ENCODE peak calls at places on chromosomes 6 and 20, in four cellular contexts. One of them, this sample, is unnamed.

GRCh38 chr6:136483906-136484305 is 66.3 kb downstream of the MAP7 start:
- DNase-seq in gastrocnemius medialis: no peak
- DNase-seq in HCT116: no peak
- DNase-seq in right cardiac atrium: no peak
- DNase-seq in this sample: no peak

GRCh38 chr20:12305555-12305954 is 387.9 kb downstream of the BTBD3 start:
- DNase-seq in right cardiac atrium: no peak
- DNase-seq in HCT116: no peak
- DNase-seq in gastrocnemius medialis: no peak
- DNase-seq in this sample: no peak

GRCh38 chr6:150541587-150541986 is 58.1 kb upstream of the PLEKHG1 start:
- DNase-seq in gastrocnemius medialis: no peak
- DNase-seq in right cardiac atrium: no peak
- DNase-seq in HCT116: no peak
- DNase-seq in this sample: no peak

GRCh38 chr6:82006027-82006738 is 241.4 kb downstream of the IBTK start:
- DNase-seq in gastrocnemius medialis: no peak
- DNase-seq in HCT116: no peak
- DNase-seq in right cardiac atrium: no peak
- DNase-seq in this sample: peak; percentile 61

GRCh38 chr20:24782801-24783630 is 166.1 kb upstream of the CST7 start:
- DNase-seq in gastrocnemius medialis: no peak
- DNase-seq in HCT116: no peak
- DNase-seq in right cardiac atrium: no peak
- DNase-seq in this sample: no peak

GRCh38 chr20:13231031-13231752 is 10.1 kb downstream of the ISM1 start:
- DNase-seq in right cardiac atrium: no peak
- DNase-seq in gastrocnemius medialis: no peak
- DNase-seq in HCT116: no peak
- DNase-seq in this sample: no peak

GRCh38 chr6:31079656-31080261 is 32.6 kb downstream of the C6orf15 start:
- DNase-seq in HCT116: peak; percentile 38
- DNase-seq in gastrocnemius medialis: peak; percentile 44
- DNase-seq in right cardiac atrium: peak; percentile 35
- DNase-seq in this sample: peak; percentile 82

GRCh38 chr20:39474829-39475228 is 512.7 kb downstream of the DHX35 start:
- DNase-seq in gastrocnemius medialis: no peak
- DNase-seq in HCT116: no peak
- DNase-seq in right cardiac atrium: no peak
- DNase-seq in this sample: no peak

GRCh38 chr20:54657268-54657826 is 182.0 kb downstream of the DOK5 start:
- DNase-seq in gastrocnemius medialis: no peak
- DNase-seq in HCT116: no peak
- DNase-seq in right cardiac atrium: no peak
- DNase-seq in this sample: no peak

GRCh38 chr20:13469262-13469661 is 169.5 kb downstream of the TASP1 start:
- DNase-seq in right cardiac atrium: no peak
- DNase-seq in HCT116: no peak
- DNase-seq in gastrocnemius medialis: no peak
- DNase-seq in this sample: no peak

GRCh38 chr6:69865126-69865525 is 1.2 kb upstream of the COL19A1 start:
- DNase-seq in gastrocnemius medialis: no peak
- DNase-seq in right cardiac atrium: no peak
- DNase-seq in HCT116: no peak
- DNase-seq in this sample: no peak

GRCh38 chr20:21027569-21027968 is 78.6 kb downstream of the LINC00237 start:
- DNase-seq in right cardiac atrium: no peak
- DNase-seq in HCT116: peak; percentile 54
- DNase-seq in gastrocnemius medialis: no peak
- DNase-seq in this sample: no peak

GRCh38 chr20:23541330-23541729 is 27.0 kb downstream of the CST9L start:
- DNase-seq in gastrocnemius medialis: no peak
- DNase-seq in HCT116: no peak
- DNase-seq in right cardiac atrium: no peak
- DNase-seq in this sample: no peak

GRCh38 chr20:4937422-4938319 is 63.6 kb downstream of the SLC23A2 start:
- DNase-seq in HCT116: no peak
- DNase-seq in right cardiac atrium: no peak
- DNase-seq in gastrocnemius medialis: no peak
- DNase-seq in this sample: no peak

GRCh38 chr6:43806041-43806757 is 36.2 kb downstream of the VEGFA start:
- DNase-seq in gastrocnemius medialis: no peak
- DNase-seq in HCT116: no peak
- DNase-seq in right cardiac atrium: no peak
- DNase-seq in this sample: no peak

GRCh38 chr6:106143582-106144139 is 57.5 kb downstream of the PRDM1 start:
- DNase-seq in gastrocnemius medialis: no peak
- DNase-seq in HCT116: no peak
- DNase-seq in right cardiac atrium: no peak
- DNase-seq in this sample: no peak

GRCh38 chr6:142395768-142396231 is 94.0 kb downstream of the ADGRG6 start:
- DNase-seq in right cardiac atrium: no peak
- DNase-seq in HCT116: no peak
- DNase-seq in gastrocnemius medialis: no peak
- DNase-seq in this sample: no peak

GRCh38 chr6:158854214-158855101 is 35.3 kb upstream of the EZR start:
- DNase-seq in HCT116: no peak
- DNase-seq in gastrocnemius medialis: no peak
- DNase-seq in right cardiac atrium: no peak
- DNase-seq in this sample: no peak

GRCh38 chr6:158853872-158854213 is 34.7 kb upstream of the EZR start:
- DNase-seq in gastrocnemius medialis: no peak
- DNase-seq in HCT116: no peak
- DNase-seq in right cardiac atrium: no peak
- DNase-seq in this sample: no peak

GRCh38 chr6:158852312-158853071 is 33.3 kb upstream of the EZR start:
- DNase-seq in gastrocnemius medialis: no peak
- DNase-seq in right cardiac atrium: no peak
- DNase-seq in HCT116: no peak
- DNase-seq in this sample: no peak

GRCh38 chr6:158850807-158851115 is 31.6 kb upstream of the EZR start:
- DNase-seq in HCT116: no peak
- DNase-seq in gastrocnemius medialis: no peak
- DNase-seq in right cardiac atrium: no peak
- DNase-seq in this sample: no peak

DNA sequence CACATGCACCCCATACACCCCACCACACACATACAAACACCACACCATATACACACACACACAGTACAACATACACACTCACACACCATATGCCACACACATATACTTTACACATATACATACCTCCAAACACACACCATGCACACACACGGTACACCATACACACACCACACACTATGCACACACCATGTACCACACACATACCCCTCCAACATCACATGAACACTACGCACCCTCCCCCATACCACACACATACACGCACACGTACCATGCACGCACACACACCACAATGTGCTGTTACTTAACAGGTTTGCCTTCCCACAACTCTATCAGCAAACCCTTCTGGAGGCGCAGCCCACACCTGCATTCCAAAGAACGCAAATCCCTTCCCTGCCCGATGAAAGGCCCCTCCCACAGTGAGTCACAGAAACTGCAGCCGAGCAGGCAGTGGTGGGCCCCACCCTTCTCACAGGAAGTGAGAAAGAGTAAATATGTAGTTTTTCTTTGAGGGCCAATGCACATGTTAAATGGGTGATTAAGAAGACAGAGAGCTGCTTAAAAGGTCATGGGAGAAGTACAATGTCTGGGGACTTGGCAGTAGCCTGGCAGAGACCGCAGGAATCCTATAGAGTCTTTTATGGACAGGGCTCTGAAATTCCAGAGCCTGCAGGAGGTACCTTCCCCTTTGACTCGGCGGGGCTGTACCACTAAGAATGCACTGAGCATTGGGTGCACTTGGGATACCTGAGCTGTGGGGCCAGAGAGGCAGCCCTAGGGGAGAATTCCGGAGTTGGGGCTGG is 34.1 kb upstream of the EZR start:
- DNase-seq in HCT116: peak; percentile 97
- DNase-seq in gastrocnemius medialis: no peak
- DNase-seq in right cardiac atrium: peak; percentile 68
- DNase-seq in this sample: peak; percentile 63
- H3K4me1 ChIP-seq in HCT116: peaks cover 100% of the 10 kb centered on the region
- H3K4me1 ChIP-seq in gastrocnemius medialis: no peaks in the 10 kb centered on the region
- H3K4me1 ChIP-seq in right cardiac atrium: peaks cover 5% of the 10 kb centered on the region
- H3K4me1 ChIP-seq in this sample: no peaks in the 10 kb centered on the region

GRCh38 chr6:33901822-33902816 is 98.3 kb upstream of the MLN start:
- DNase-seq in gastrocnemius medialis: no peak
- DNase-seq in HCT116: no peak
- DNase-seq in right cardiac atrium: no peak
- DNase-seq in this sample: no peak
- H3K4me1 ChIP-seq in gastrocnemius medialis: no peaks in the 10 kb centered on the region
- H3K4me1 ChIP-seq in HCT116: no peaks in the 10 kb centered on the region
- H3K4me1 ChIP-seq in right cardiac atrium: no peaks in the 10 kb centered on the region
- H3K4me1 ChIP-seq in this sample: no peaks in the 10 kb centered on the region

GRCh38 chr20:11056414-11056813 is 382.6 kb upstream of the JAG1 start:
- DNase-seq in HCT116: no peak
- DNase-seq in right cardiac atrium: no peak
- DNase-seq in gastrocnemius medialis: no peak
- DNase-seq in this sample: no peak

GRCh38 chr20:11054266-11055025 is 380.6 kb upstream of the JAG1 start:
- DNase-seq in HCT116: no peak
- DNase-seq in gastrocnemius medialis: no peak
- DNase-seq in right cardiac atrium: no peak
- DNase-seq in this sample: no peak

GRCh38 chr20:11060423-11061205 is 386.8 kb upstream of the JAG1 start:
- DNase-seq in gastrocnemius medialis: no peak
- DNase-seq in right cardiac atrium: no peak
- DNase-seq in HCT116: no peak
- DNase-seq in this sample: no peak

GRCh38 chr20:11059659-11060058 is 385.9 kb upstream of the JAG1 start:
- DNase-seq in gastrocnemius medialis: no peak
- DNase-seq in HCT116: no peak
- DNase-seq in right cardiac atrium: no peak
- DNase-seq in this sample: no peak

DNA sequence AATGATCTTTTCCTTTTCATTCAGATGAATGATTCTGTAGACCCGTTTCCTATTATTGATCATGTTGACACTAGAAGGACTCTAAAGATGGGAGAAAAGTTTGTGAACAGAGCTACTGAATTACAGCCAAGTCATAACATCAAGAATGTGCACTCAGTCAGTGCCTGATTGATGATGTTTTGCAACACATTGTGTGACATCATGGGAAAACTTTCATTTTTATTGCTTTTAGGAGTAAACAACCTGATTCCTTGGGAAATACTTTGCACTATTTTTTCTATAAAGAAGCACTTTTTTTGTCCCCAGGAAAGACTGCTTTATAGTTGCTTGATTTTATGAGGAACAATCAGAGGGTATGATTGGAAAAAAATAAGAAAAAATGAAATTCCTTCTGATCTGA is 383.8 kb upstream of the JAG1 start:
- DNase-seq in right cardiac atrium: no peak
- DNase-seq in HCT116: no peak
- DNase-seq in gastrocnemius medialis: no peak
- DNase-seq in this sample: no peak
- H3K4me1 ChIP-seq in right cardiac atrium: no peaks in the 10 kb centered on the region
- H3K4me1 ChIP-seq in HCT116: no peaks in the 10 kb centered on the region
- H3K4me1 ChIP-seq in gastrocnemius medialis: no peaks in the 10 kb centered on the region
- H3K4me1 ChIP-seq in this sample: no peaks in the 10 kb centered on the region

GRCh38 chr6:148497717-148498116 is 155.1 kb downstream of the SASH1 start:
- DNase-seq in HCT116: no peak
- DNase-seq in gastrocnemius medialis: no peak
- DNase-seq in right cardiac atrium: no peak
- DNase-seq in this sample: no peak
- H3K4me1 ChIP-seq in HCT116: peaks cover 35% of the 10 kb centered on the region
- H3K4me1 ChIP-seq in gastrocnemius medialis: peaks cover 48% of the 10 kb centered on the region
- H3K4me1 ChIP-seq in right cardiac atrium: peaks cover 10% of the 10 kb centered on the region
- H3K4me1 ChIP-seq in this sample: peaks cover 27% of the 10 kb centered on the region

GRCh38 chr6:24909281-24910216 is 26.2 kb downstream of the RIPOR2 start:
- DNase-seq in right cardiac atrium: no peak
- DNase-seq in gastrocnemius medialis: no peak
- DNase-seq in HCT116: no peak
- DNase-seq in this sample: no peak
- H3K4me1 ChIP-seq in right cardiac atrium: peaks cover 2% of the 10 kb centered on the region
- H3K4me1 ChIP-seq in gastrocnemius medialis: peaks cover 52% of the 10 kb centered on the region
- H3K4me1 ChIP-seq in HCT116: no peaks in the 10 kb centered on the region
- H3K4me1 ChIP-seq in this sample: peaks cover 9% of the 10 kb centered on the region

DNA sequence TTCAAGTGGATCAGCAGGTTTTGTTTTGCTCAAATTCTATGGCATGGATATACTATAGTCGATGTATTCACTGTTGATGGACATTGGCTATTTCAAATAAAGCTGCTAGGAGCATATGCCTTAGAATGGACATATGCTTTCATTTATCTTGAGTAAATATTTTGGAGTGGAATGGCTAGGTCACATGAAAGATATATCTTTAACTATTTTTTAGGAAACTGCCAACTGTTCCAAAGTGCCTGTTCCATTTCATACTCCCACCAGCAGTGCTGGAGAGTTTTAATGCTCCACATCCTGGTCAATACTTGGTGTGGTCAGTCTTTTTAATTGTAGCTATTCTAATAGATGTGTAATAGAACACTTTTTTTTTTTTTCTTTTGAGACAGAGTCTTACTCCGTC is 81.1 kb upstream of the PIM1 start:
- DNase-seq in gastrocnemius medialis: no peak
- DNase-seq in right cardiac atrium: no peak
- DNase-seq in HCT116: no peak
- DNase-seq in this sample: no peak
- H3K4me1 ChIP-seq in gastrocnemius medialis: no peaks in the 10 kb centered on the region
- H3K4me1 ChIP-seq in right cardiac atrium: no peaks in the 10 kb centered on the region
- H3K4me1 ChIP-seq in HCT116: peaks cover 5% of the 10 kb centered on the region
- H3K4me1 ChIP-seq in this sample: peaks cover 11% of the 10 kb centered on the region

DNA sequence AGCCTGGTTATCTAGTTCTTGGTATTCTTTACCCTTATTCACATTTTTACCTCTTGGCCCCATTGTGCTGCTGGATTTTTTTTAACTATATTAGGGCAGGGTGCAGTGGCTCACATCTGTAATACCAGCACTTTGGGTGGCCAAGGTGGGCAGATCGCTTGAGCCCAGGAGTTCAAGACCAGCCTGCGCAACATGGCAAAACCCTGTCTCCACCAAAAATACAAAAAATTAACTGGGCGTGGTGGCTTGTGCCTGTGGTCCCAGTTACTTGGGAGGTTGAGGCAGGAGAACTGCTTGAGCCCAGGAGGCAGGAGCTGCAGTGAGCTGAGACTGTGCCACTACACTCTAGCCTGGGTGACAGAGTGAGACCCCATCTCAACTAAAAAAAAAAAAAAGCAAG is 12.2 kb upstream of the TAF8 start:
- DNase-seq in HCT116: no peak
- DNase-seq in gastrocnemius medialis: no peak
- DNase-seq in right cardiac atrium: no peak
- DNase-seq in this sample: no peak
- H3K4me1 ChIP-seq in HCT116: no peaks in the 10 kb centered on the region
- H3K4me1 ChIP-seq in gastrocnemius medialis: no peaks in the 10 kb centered on the region
- H3K4me1 ChIP-seq in right cardiac atrium: peaks cover 5% of the 10 kb centered on the region
- H3K4me1 ChIP-seq in this sample: peaks cover 30% of the 10 kb centered on the region

GRCh38 chr6:132131351-132131750 is 180.2 kb upstream of the CCN2 start:
- DNase-seq in HCT116: no peak
- DNase-seq in right cardiac atrium: no peak
- DNase-seq in gastrocnemius medialis: no peak
- DNase-seq in this sample: no peak

GRCh38 chr6:132126150-132126549 is 175.0 kb upstream of the CCN2 start:
- DNase-seq in HCT116: no peak
- DNase-seq in gastrocnemius medialis: no peak
- DNase-seq in right cardiac atrium: no peak
- DNase-seq in this sample: no peak

GRCh38 chr6:132130530-132131298 is 179.5 kb upstream of the CCN2 start:
- DNase-seq in HCT116: no peak
- DNase-seq in gastrocnemius medialis: no peak
- DNase-seq in right cardiac atrium: peak; percentile 71
- DNase-seq in this sample: peak; percentile 30

GRCh38 chr6:132131777-132132176 is 180.6 kb upstream of the CCN2 start:
- DNase-seq in right cardiac atrium: peak; percentile 59
- DNase-seq in gastrocnemius medialis: no peak
- DNase-seq in HCT116: peak; percentile 8
- DNase-seq in this sample: no peak

GRCh38 chr6:132128424-132128823 is 177.3 kb upstream of the CCN2 start:
- DNase-seq in gastrocnemius medialis: no peak
- DNase-seq in HCT116: no peak
- DNase-seq in right cardiac atrium: no peak
- DNase-seq in this sample: no peak
- H3K4me1 ChIP-seq in gastrocnemius medialis: no peaks in the 10 kb centered on the region
- H3K4me1 ChIP-seq in HCT116: no peaks in the 10 kb centered on the region
- H3K4me1 ChIP-seq in right cardiac atrium: peaks cover 4% of the 10 kb centered on the region
- H3K4me1 ChIP-seq in this sample: peaks cover 5% of the 10 kb centered on the region

This sample was measured in testis.